ENCODE peak calls at places on chromosomes 16 and 17, in seven cellular contexts. One of them, this sample, is unnamed.

GRCh38 chr17:38587956-38588771 is 17.6 kb downstream of the SRCIN1 start:
- DNase-seq in lung: no peak
- DNase-seq in activated gamma-delta T cell treated with Interleukin-2 at 50 U/mL for 16 hours: no peak
- DNase-seq in cardiac fibroblast: no peak
- DNase-seq in mesothelial cell of epicardium: no peak
- DNase-seq in T-helper 9 cell: no peak
- DNase-seq in NCI-H774: no peak
- DNase-seq in this sample: no peak

GRCh38 chr17:65561394-65562205 is at the start of gene AXIN2:
- DNase-seq in lung: peak
- DNase-seq in mesothelial cell of epicardium: peak
- DNase-seq in activated gamma-delta T cell treated with Interleukin-2 at 50 U/mL for 16 hours: peak
- DNase-seq in NCI-H774: peak
- DNase-seq in T-helper 9 cell: peak
- DNase-seq in cardiac fibroblast: peak
- DNase-seq in this sample: peak

GRCh38 chr17:32709562-32709961 is 167.4 kb downstream of the MYO1D start:
- DNase-seq in NCI-H774: no peak
- DNase-seq in mesothelial cell of epicardium: no peak
- DNase-seq in activated gamma-delta T cell treated with Interleukin-2 at 50 U/mL for 16 hours: no peak
- DNase-seq in cardiac fibroblast: no peak
- DNase-seq in T-helper 9 cell: no peak
- DNase-seq in lung: no peak
- DNase-seq in this sample: no peak

GRCh38 chr17:38543403-38544174 is 62.2 kb downstream of the SRCIN1 start:
- DNase-seq in NCI-H774: no peak
- DNase-seq in mesothelial cell of epicardium: no peak
- DNase-seq in T-helper 9 cell: no peak
- DNase-seq in cardiac fibroblast: no peak
- DNase-seq in lung: no peak
- DNase-seq in activated gamma-delta T cell treated with Interleukin-2 at 50 U/mL for 16 hours: no peak
- DNase-seq in this sample: no peak

GRCh38 chr16:88473666-88474534 is 20.8 kb downstream of the ZFPM1 start:
- DNase-seq in mesothelial cell of epicardium: no peak
- DNase-seq in lung: no peak
- DNase-seq in activated gamma-delta T cell treated with Interleukin-2 at 50 U/mL for 16 hours: no peak
- DNase-seq in NCI-H774: no peak
- DNase-seq in cardiac fibroblast: peak
- DNase-seq in T-helper 9 cell: no peak
- DNase-seq in this sample: peak

GRCh38 chr17:64159051-64159590 is 29.2 kb upstream of the ERN1 start:
- DNase-seq in NCI-H774: no peak
- DNase-seq in lung: no peak
- DNase-seq in activated gamma-delta T cell treated with Interleukin-2 at 50 U/mL for 16 hours: no peak
- DNase-seq in mesothelial cell of epicardium: no peak
- DNase-seq in T-helper 9 cell: no peak
- DNase-seq in cardiac fibroblast: no peak
- DNase-seq in this sample: no peak

GRCh38 chr17:32831627-32832243 is 45.2 kb downstream of the MYO1D start:
- DNase-seq in mesothelial cell of epicardium: no peak
- DNase-seq in lung: no peak
- DNase-seq in T-helper 9 cell: no peak
- DNase-seq in activated gamma-delta T cell treated with Interleukin-2 at 50 U/mL for 16 hours: no peak
- DNase-seq in cardiac fibroblast: no peak
- DNase-seq in NCI-H774: peak
- DNase-seq in this sample: no peak

GRCh38 chr17:32927724-32928526 is at the start of gene TMEM98:
- DNase-seq in NCI-H774: no peak
- DNase-seq in T-helper 9 cell: no peak
- DNase-seq in cardiac fibroblast: peak
- DNase-seq in activated gamma-delta T cell treated with Interleukin-2 at 50 U/mL for 16 hours: no peak
- DNase-seq in lung: no peak
- DNase-seq in mesothelial cell of epicardium: peak
- DNase-seq in this sample: peak

GRCh38 chr17:18119166-18119745 is 10.7 kb downstream of the MYO15A start:
- DNase-seq in lung: no peak
- DNase-seq in T-helper 9 cell: no peak
- DNase-seq in NCI-H774: no peak
- DNase-seq in cardiac fibroblast: no peak
- DNase-seq in mesothelial cell of epicardium: no peak
- DNase-seq in activated gamma-delta T cell treated with Interleukin-2 at 50 U/mL for 16 hours: no peak
- DNase-seq in this sample: no peak

GRCh38 chr16:4290236-4290830 is 17.5 kb upstream of the TFAP4 start:
- DNase-seq in NCI-H774: no peak
- DNase-seq in mesothelial cell of epicardium: no peak
- DNase-seq in lung: peak
- DNase-seq in T-helper 9 cell: no peak
- DNase-seq in cardiac fibroblast: peak
- DNase-seq in activated gamma-delta T cell treated with Interleukin-2 at 50 U/mL for 16 hours: no peak
- DNase-seq in this sample: no peak

GRCh38 chr17:51260960-51261958 is 913 bp downstream of the UTP18 start:
- DNase-seq in lung: peak
- DNase-seq in cardiac fibroblast: peak
- DNase-seq in NCI-H774: peak
- DNase-seq in activated gamma-delta T cell treated with Interleukin-2 at 50 U/mL for 16 hours: peak
- DNase-seq in T-helper 9 cell: peak
- DNase-seq in mesothelial cell of epicardium: peak
- DNase-seq in this sample: peak

GRCh38 chr17:19482571-19482970 is 51.1 kb upstream of the SLC47A1 start:
- DNase-seq in cardiac fibroblast: peak
- DNase-seq in NCI-H774: no peak
- DNase-seq in activated gamma-delta T cell treated with Interleukin-2 at 50 U/mL for 16 hours: no peak
- DNase-seq in mesothelial cell of epicardium: no peak
- DNase-seq in lung: no peak
- DNase-seq in T-helper 9 cell: no peak
- DNase-seq in this sample: no peak

GRCh38 chr16:11613381-11614303 is 26.9 kb upstream of the LITAF start:
- DNase-seq in NCI-H774: no peak
- DNase-seq in mesothelial cell of epicardium: no peak
- DNase-seq in activated gamma-delta T cell treated with Interleukin-2 at 50 U/mL for 16 hours: no peak
- DNase-seq in cardiac fibroblast: peak
- DNase-seq in T-helper 9 cell: no peak
- DNase-seq in lung: peak
- DNase-seq in this sample: peak

GRCh38 chr17:67993998-67994361 is 2.3 kb downstream of the C17orf58 start:
- DNase-seq in lung: peak
- DNase-seq in NCI-H774: no peak
- DNase-seq in activated gamma-delta T cell treated with Interleukin-2 at 50 U/mL for 16 hours: no peak
- DNase-seq in T-helper 9 cell: no peak
- DNase-seq in mesothelial cell of epicardium: no peak
- DNase-seq in cardiac fibroblast: no peak
- DNase-seq in this sample: no peak

GRCh38 chr17:57356722-57357391 is 100.5 kb downstream of the MSI2 start:
- DNase-seq in lung: no peak
- DNase-seq in T-helper 9 cell: no peak
- DNase-seq in cardiac fibroblast: no peak
- DNase-seq in NCI-H774: peak
- DNase-seq in mesothelial cell of epicardium: no peak
- DNase-seq in activated gamma-delta T cell treated with Interleukin-2 at 50 U/mL for 16 hours: no peak
- DNase-seq in this sample: peak

GRCh38 chr16:50183316-50183715 is 30.2 kb downstream of the TENT4B start:
- DNase-seq in mesothelial cell of epicardium: no peak
- DNase-seq in activated gamma-delta T cell treated with Interleukin-2 at 50 U/mL for 16 hours: no peak
- DNase-seq in T-helper 9 cell: no peak
- DNase-seq in cardiac fibroblast: peak
- DNase-seq in NCI-H774: no peak
- DNase-seq in lung: no peak
- DNase-seq in this sample: no peak

GRCh38 chr16:21150375-21151001 is at the start of gene DNAH3:
- DNase-seq in activated gamma-delta T cell treated with Interleukin-2 at 50 U/mL for 16 hours: no peak
- DNase-seq in mesothelial cell of epicardium: no peak
- DNase-seq in T-helper 9 cell: no peak
- DNase-seq in cardiac fibroblast: no peak
- DNase-seq in lung: no peak
- DNase-seq in NCI-H774: no peak
- DNase-seq in this sample: no peak

GRCh38 chr17:2892305-2892971 is 96.2 kb downstream of the RAP1GAP2 start:
- DNase-seq in mesothelial cell of epicardium: no peak
- DNase-seq in T-helper 9 cell: no peak
- DNase-seq in lung: no peak
- DNase-seq in activated gamma-delta T cell treated with Interleukin-2 at 50 U/mL for 16 hours: no peak
- DNase-seq in cardiac fibroblast: peak
- DNase-seq in NCI-H774: peak
- DNase-seq in this sample: peak

GRCh38 chr17:14428640-14429029 is 127.8 kb downstream of the HS3ST3B1 start:
- DNase-seq in NCI-H774: no peak
- DNase-seq in cardiac fibroblast: no peak
- DNase-seq in T-helper 9 cell: no peak
- DNase-seq in mesothelial cell of epicardium: no peak
- DNase-seq in lung: no peak
- DNase-seq in activated gamma-delta T cell treated with Interleukin-2 at 50 U/mL for 16 hours: peak
- DNase-seq in this sample: no peak

GRCh38 chr16:64865037-64865696 is 256.7 kb downstream of the CDH11 start:
- DNase-seq in cardiac fibroblast: peak
- DNase-seq in activated gamma-delta T cell treated with Interleukin-2 at 50 U/mL for 16 hours: no peak
- DNase-seq in NCI-H774: no peak
- DNase-seq in mesothelial cell of epicardium: no peak
- DNase-seq in lung: no peak
- DNase-seq in T-helper 9 cell: no peak
- DNase-seq in this sample: no peak

GRCh38 chr17:47935961-47936360 is 5.4 kb upstream of the PNPO start:
- DNase-seq in NCI-H774: no peak
- DNase-seq in lung: no peak
- DNase-seq in cardiac fibroblast: peak
- DNase-seq in T-helper 9 cell: no peak
- DNase-seq in activated gamma-delta T cell treated with Interleukin-2 at 50 U/mL for 16 hours: no peak
- DNase-seq in mesothelial cell of epicardium: no peak
- DNase-seq in this sample: no peak

GRCh38 chr17:44318077-44318892 is 6.3 kb downstream of the SLC25A39 start:
- DNase-seq in lung: no peak
- DNase-seq in cardiac fibroblast: no peak
- DNase-seq in activated gamma-delta T cell treated with Interleukin-2 at 50 U/mL for 16 hours: no peak
- DNase-seq in NCI-H774: no peak
- DNase-seq in mesothelial cell of epicardium: no peak
- DNase-seq in T-helper 9 cell: no peak
- DNase-seq in this sample: no peak

GRCh38 chr17:32933881-32934280 is 5.9 kb downstream of the TMEM98 start:
- DNase-seq in NCI-H774: no peak
- DNase-seq in lung: no peak
- DNase-seq in T-helper 9 cell: no peak
- DNase-seq in cardiac fibroblast: no peak
- DNase-seq in activated gamma-delta T cell treated with Interleukin-2 at 50 U/mL for 16 hours: no peak
- DNase-seq in mesothelial cell of epicardium: no peak
- DNase-seq in this sample: no peak

GRCh38 chr16:30948087-30948955 is 547 bp upstream of the ORAI3 start:
- DNase-seq in cardiac fibroblast: peak
- DNase-seq in lung: peak
- DNase-seq in T-helper 9 cell: no peak
- DNase-seq in activated gamma-delta T cell treated with Interleukin-2 at 50 U/mL for 16 hours: no peak
- DNase-seq in mesothelial cell of epicardium: peak
- DNase-seq in NCI-H774: peak
- DNase-seq in this sample: peak

GRCh38 chr17:51128089-51128488 is 7.4 kb upstream of the SPAG9 start:
- DNase-seq in NCI-H774: no peak
- DNase-seq in mesothelial cell of epicardium: no peak
- DNase-seq in T-helper 9 cell: no peak
- DNase-seq in lung: no peak
- DNase-seq in activated gamma-delta T cell treated with Interleukin-2 at 50 U/mL for 16 hours: no peak
- DNase-seq in cardiac fibroblast: peak
- DNase-seq in this sample: no peak

GRCh38 chr17:49859991-49860953 is 12.4 kb upstream of the TAC4 start:
- DNase-seq in lung: no peak
- DNase-seq in NCI-H774: no peak
- DNase-seq in T-helper 9 cell: no peak
- DNase-seq in mesothelial cell of epicardium: no peak
- DNase-seq in cardiac fibroblast: no peak
- DNase-seq in activated gamma-delta T cell treated with Interleukin-2 at 50 U/mL for 16 hours: no peak
- DNase-seq in this sample: peak

GRCh38 chr17:48543854-48544355 is 1.0 kb downstream of the HOXB2 start:
- DNase-seq in activated gamma-delta T cell treated with Interleukin-2 at 50 U/mL for 16 hours: peak
- DNase-seq in cardiac fibroblast: no peak
- DNase-seq in mesothelial cell of epicardium: no peak
- DNase-seq in lung: no peak
- DNase-seq in T-helper 9 cell: no peak
- DNase-seq in NCI-H774: no peak
- DNase-seq in this sample: no peak

GRCh38 chr16:87602005-87602790 is at the start of gene JPH3:
- DNase-seq in lung: no peak
- DNase-seq in mesothelial cell of epicardium: no peak
- DNase-seq in T-helper 9 cell: no peak
- DNase-seq in cardiac fibroblast: no peak
- DNase-seq in NCI-H774: peak
- DNase-seq in activated gamma-delta T cell treated with Interleukin-2 at 50 U/mL for 16 hours: no peak
- DNase-seq in this sample: no peak

GRCh38 chr17:27457731-27458523 is 1.7 kb downstream of the KSR1 start:
- DNase-seq in mesothelial cell of epicardium: no peak
- DNase-seq in T-helper 9 cell: no peak
- DNase-seq in lung: no peak
- DNase-seq in activated gamma-delta T cell treated with Interleukin-2 at 50 U/mL for 16 hours: no peak
- DNase-seq in cardiac fibroblast: peak
- DNase-seq in NCI-H774: no peak
- DNase-seq in this sample: no peak

GRCh38 chr16:1696863-1697262 is 9.1 kb upstream of the MAPK8IP3 start:
- DNase-seq in T-helper 9 cell: no peak
- DNase-seq in lung: no peak
- DNase-seq in cardiac fibroblast: peak
- DNase-seq in NCI-H774: no peak
- DNase-seq in activated gamma-delta T cell treated with Interleukin-2 at 50 U/mL for 16 hours: no peak
- DNase-seq in mesothelial cell of epicardium: no peak
- DNase-seq in this sample: no peak

GRCh38 chr16:54517181-54517580 is 230.6 kb upstream of the IRX3 start:
- DNase-seq in NCI-H774: no peak
- DNase-seq in cardiac fibroblast: no peak
- DNase-seq in activated gamma-delta T cell treated with Interleukin-2 at 50 U/mL for 16 hours: no peak
- DNase-seq in T-helper 9 cell: no peak
- DNase-seq in lung: no peak
- DNase-seq in mesothelial cell of epicardium: no peak
- DNase-seq in this sample: no peak

GRCh38 chr17:15398736-15399331 is 57.4 kb upstream of the TEKT3 start:
- DNase-seq in mesothelial cell of epicardium: no peak
- DNase-seq in NCI-H774: no peak
- DNase-seq in cardiac fibroblast: peak
- DNase-seq in lung: no peak
- DNase-seq in activated gamma-delta T cell treated with Interleukin-2 at 50 U/mL for 16 hours: no peak
- DNase-seq in T-helper 9 cell: no peak
- DNase-seq in this sample: no peak

This sample was measured in stomach.